ENCODE peak calls at places on chromosomes 4 and X, in eight cellular contexts. One of them, this sample, is unnamed.

GRCh38 chr4:24753519-24753918 is 41.9 kb upstream of the SOD3 start:
- DNase-seq in fibroblast of lung: no peak
- DNase-seq in upper lobe of left lung: no peak
- DNase-seq in fibroblast of mammary gland: peak
- DNase-seq in psoas muscle: no peak
- DNase-seq in cardiac muscle cell: no peak
- DNase-seq in hepatocyte: no peak
- DNase-seq in OCI-LY7: no peak
- DNase-seq in this sample: no peak

GRCh38 chr4:74408639-74409038 is 36.3 kb upstream of the AREG start:
- DNase-seq in fibroblast of lung: no peak
- DNase-seq in upper lobe of left lung: no peak
- DNase-seq in fibroblast of mammary gland: peak
- DNase-seq in psoas muscle: no peak
- DNase-seq in cardiac muscle cell: no peak
- DNase-seq in hepatocyte: no peak
- DNase-seq in OCI-LY7: no peak
- DNase-seq in this sample: no peak

GRCh38 chrX:74492720-74493201 is 71.5 kb downstream of the SLC16A2 start:
- DNase-seq in fibroblast of lung: no peak
- DNase-seq in upper lobe of left lung: no peak
- DNase-seq in fibroblast of mammary gland: peak
- DNase-seq in psoas muscle: no peak
- DNase-seq in cardiac muscle cell: peak
- DNase-seq in hepatocyte: no peak
- DNase-seq in OCI-LY7: peak
- DNase-seq in this sample: no peak

GRCh38 chr4:186266699-186267467 is 894 bp downstream of the F11 start:
- DNase-seq in fibroblast of lung: peak
- DNase-seq in upper lobe of left lung: peak
- DNase-seq in fibroblast of mammary gland: no peak
- DNase-seq in psoas muscle: no peak
- DNase-seq in cardiac muscle cell: peak
- DNase-seq in hepatocyte: peak
- DNase-seq in OCI-LY7: no peak
- DNase-seq in this sample: no peak

GRCh38 chrX:1059576-1060561 is 152.6 kb downstream of the CRLF2 start:
- DNase-seq in fibroblast of lung: no peak
- DNase-seq in upper lobe of left lung: no peak
- DNase-seq in fibroblast of mammary gland: no peak
- DNase-seq in psoas muscle: no peak
- DNase-seq in cardiac muscle cell: no peak
- DNase-seq in hepatocyte: no peak
- DNase-seq in OCI-LY7: no peak
- DNase-seq in this sample: peak

GRCh38 chrX:10749113-10749512 is 128.7 kb upstream of the MID1 start:
- DNase-seq in fibroblast of lung: no peak
- DNase-seq in upper lobe of left lung: no peak
- DNase-seq in fibroblast of mammary gland: peak
- DNase-seq in psoas muscle: no peak
- DNase-seq in cardiac muscle cell: no peak
- DNase-seq in hepatocyte: no peak
- DNase-seq in OCI-LY7: no peak
- DNase-seq in this sample: no peak

GRCh38 chr4:118005883-118006282 is 28.4 kb upstream of the NDST3 start:
- DNase-seq in fibroblast of lung: no peak
- DNase-seq in upper lobe of left lung: no peak
- DNase-seq in fibroblast of mammary gland: no peak
- DNase-seq in psoas muscle: no peak
- DNase-seq in cardiac muscle cell: peak
- DNase-seq in hepatocyte: no peak
- DNase-seq in OCI-LY7: no peak
- DNase-seq in this sample: no peak

GRCh38 chr4:4614925-4615678 is 73.3 kb upstream of the STX18 start:
- DNase-seq in fibroblast of lung: peak
- DNase-seq in upper lobe of left lung: no peak
- DNase-seq in fibroblast of mammary gland: peak
- DNase-seq in psoas muscle: no peak
- DNase-seq in cardiac muscle cell: no peak
- DNase-seq in hepatocyte: peak
- DNase-seq in OCI-LY7: no peak
- DNase-seq in this sample: no peak

GRCh38 chr4:73341454-73341853 is 62.6 kb upstream of the ALB start:
- DNase-seq in fibroblast of lung: peak
- DNase-seq in upper lobe of left lung: no peak
- DNase-seq in fibroblast of mammary gland: peak
- DNase-seq in psoas muscle: no peak
- DNase-seq in cardiac muscle cell: peak
- DNase-seq in hepatocyte: peak
- DNase-seq in OCI-LY7: peak
- DNase-seq in this sample: no peak

GRCh38 chr4:7226993-7227392 is 34.7 kb downstream of the SORCS2 start:
- DNase-seq in fibroblast of lung: no peak
- DNase-seq in upper lobe of left lung: no peak
- DNase-seq in fibroblast of mammary gland: no peak
- DNase-seq in psoas muscle: no peak
- DNase-seq in cardiac muscle cell: no peak
- DNase-seq in hepatocyte: no peak
- DNase-seq in OCI-LY7: no peak
- DNase-seq in this sample: no peak

GRCh38 chr4:73487233-73487632 is 5.7 kb downstream of the AFM start:
- DNase-seq in fibroblast of lung: no peak
- DNase-seq in upper lobe of left lung: no peak
- DNase-seq in fibroblast of mammary gland: no peak
- DNase-seq in psoas muscle: no peak
- DNase-seq in cardiac muscle cell: no peak
- DNase-seq in hepatocyte: no peak
- DNase-seq in OCI-LY7: no peak
- DNase-seq in this sample: no peak

GRCh38 chrX:120697053-120697452 is 67.2 kb upstream of the C1GALT1C1 start:
- DNase-seq in fibroblast of lung: no peak
- DNase-seq in upper lobe of left lung: no peak
- DNase-seq in fibroblast of mammary gland: no peak
- DNase-seq in psoas muscle: no peak
- DNase-seq in cardiac muscle cell: no peak
- DNase-seq in hepatocyte: no peak
- DNase-seq in OCI-LY7: peak
- DNase-seq in this sample: no peak

GRCh38 chr4:1244081-1244977 is 4.6 kb downstream of the CTBP1 start:
- DNase-seq in fibroblast of lung: no peak
- DNase-seq in upper lobe of left lung: peak
- DNase-seq in fibroblast of mammary gland: no peak
- DNase-seq in psoas muscle: peak
- DNase-seq in cardiac muscle cell: no peak
- DNase-seq in hepatocyte: peak
- DNase-seq in OCI-LY7: no peak
- DNase-seq in this sample: peak

GRCh38 chr4:187612211-187612780 is 383.3 kb upstream of the ZFP42 start:
- DNase-seq in fibroblast of lung: peak
- DNase-seq in upper lobe of left lung: no peak
- DNase-seq in fibroblast of mammary gland: peak
- DNase-seq in psoas muscle: no peak
- DNase-seq in cardiac muscle cell: no peak
- DNase-seq in hepatocyte: no peak
- DNase-seq in OCI-LY7: no peak
- DNase-seq in this sample: no peak

GRCh38 chrX:102339312-102340298 is 92.6 kb downstream of the NXF2 start:
- DNase-seq in fibroblast of lung: no peak
- DNase-seq in upper lobe of left lung: peak
- DNase-seq in fibroblast of mammary gland: no peak
- DNase-seq in psoas muscle: no peak
- DNase-seq in cardiac muscle cell: no peak
- DNase-seq in hepatocyte: no peak
- DNase-seq in OCI-LY7: no peak
- DNase-seq in this sample: no peak

GRCh38 chr4:85842540-85842939 is 367.6 kb downstream of the ARHGAP24 start:
- DNase-seq in fibroblast of lung: peak
- DNase-seq in upper lobe of left lung: no peak
- DNase-seq in fibroblast of mammary gland: peak
- DNase-seq in psoas muscle: no peak
- DNase-seq in cardiac muscle cell: no peak
- DNase-seq in hepatocyte: no peak
- DNase-seq in OCI-LY7: no peak
- DNase-seq in this sample: peak

GRCh38 chr4:20618729-20619128 is 81.5 kb upstream of the PACRGL start:
- DNase-seq in fibroblast of lung: no peak
- DNase-seq in upper lobe of left lung: no peak
- DNase-seq in fibroblast of mammary gland: no peak
- DNase-seq in psoas muscle: no peak
- DNase-seq in cardiac muscle cell: peak
- DNase-seq in hepatocyte: no peak
- DNase-seq in OCI-LY7: no peak
- DNase-seq in this sample: no peak

GRCh38 chr4:115090483-115091075 is 22.8 kb downstream of the NDST4 start:
- DNase-seq in fibroblast of lung: peak
- DNase-seq in upper lobe of left lung: no peak
- DNase-seq in fibroblast of mammary gland: peak
- DNase-seq in psoas muscle: no peak
- DNase-seq in cardiac muscle cell: peak
- DNase-seq in hepatocyte: peak
- DNase-seq in OCI-LY7: peak
- DNase-seq in this sample: no peak

DNA sequence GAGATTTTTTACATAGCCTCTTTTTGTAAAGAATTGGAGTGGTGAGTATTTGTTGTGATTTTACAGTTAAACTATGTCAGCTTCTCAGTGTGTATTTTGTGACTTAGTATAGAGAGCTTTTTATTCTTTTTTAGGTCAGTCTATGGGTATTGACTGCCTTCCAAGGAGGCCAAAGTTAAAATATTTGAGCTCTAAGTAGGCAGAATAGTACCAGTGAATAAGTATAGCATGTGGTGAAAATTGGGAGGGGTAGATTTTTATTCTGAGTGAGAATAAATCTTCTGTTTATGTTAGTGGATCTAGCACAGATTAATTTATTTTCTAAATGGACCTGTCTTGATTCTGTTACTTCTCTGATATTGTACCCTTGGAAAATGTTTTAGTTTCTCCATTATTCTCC is 37.5 kb downstream of the HERC3 start:
- DNase-seq in fibroblast of lung: peak
- DNase-seq in upper lobe of left lung: no peak
- DNase-seq in fibroblast of mammary gland: peak
- DNase-seq in psoas muscle: no peak
- DNase-seq in cardiac muscle cell: no peak
- DNase-seq in hepatocyte: no peak
- DNase-seq in OCI-LY7: no peak
- DNase-seq in this sample: no peak
- H3K4me3 ChIP-seq in fibroblast of lung: no peak
- H3K4me3 ChIP-seq in upper lobe of left lung: no peak
- H3K4me3 ChIP-seq in fibroblast of mammary gland: no peak
- H3K4me3 ChIP-seq in psoas muscle: no peak
- H3K4me3 ChIP-seq in cardiac muscle cell: no peak
- H3K4me3 ChIP-seq in hepatocyte: no peak
- H3K4me3 ChIP-seq in OCI-LY7: no peak
- H3K4me3 ChIP-seq in this sample: no peak

DNA sequence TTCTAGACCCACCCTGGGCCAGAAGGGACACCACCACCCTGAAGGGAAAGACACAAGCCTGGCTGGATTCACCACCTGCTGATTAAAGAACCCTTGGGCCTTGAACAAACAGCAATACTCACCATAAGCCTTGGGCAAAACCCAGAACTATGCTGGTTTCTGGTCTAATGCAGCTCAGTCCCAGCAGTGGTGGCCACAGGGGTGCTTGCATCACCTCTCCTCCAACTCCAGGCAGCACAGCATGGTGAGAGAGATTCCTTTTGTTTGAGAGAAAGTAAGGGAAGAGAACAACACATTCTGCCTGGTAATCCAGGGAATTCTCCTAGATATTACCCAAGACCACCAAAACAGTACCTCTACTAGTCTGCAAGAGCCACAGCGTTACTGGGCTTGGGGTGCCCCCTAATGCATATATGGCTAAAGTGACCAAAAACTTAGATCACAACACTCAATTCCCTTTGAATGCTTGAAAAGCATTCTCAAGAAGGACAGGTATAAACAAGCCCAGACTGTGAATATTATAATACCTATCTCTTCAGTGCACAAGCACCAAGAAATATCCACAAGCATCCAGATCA is 25.7 kb downstream of the RNF128 start:
- DNase-seq in fibroblast of lung: peak
- DNase-seq in upper lobe of left lung: no peak
- DNase-seq in fibroblast of mammary gland: peak
- DNase-seq in psoas muscle: no peak
- DNase-seq in cardiac muscle cell: peak
- DNase-seq in hepatocyte: no peak
- DNase-seq in OCI-LY7: peak
- DNase-seq in this sample: no peak
- TF ChIP-seq CTCF in fibroblast of lung: peak
- TF ChIP-seq CTCF in upper lobe of left lung: no peak
- TF ChIP-seq CTCF in fibroblast of mammary gland: peak
- TF ChIP-seq CTCF in psoas muscle: peak
- TF ChIP-seq CTCF in cardiac muscle cell: no peak
- TF ChIP-seq CTCF in hepatocyte: no peak
- TF ChIP-seq CTCF in OCI-LY7: peak
- TF ChIP-seq CTCF in this sample: no peak

DNA sequence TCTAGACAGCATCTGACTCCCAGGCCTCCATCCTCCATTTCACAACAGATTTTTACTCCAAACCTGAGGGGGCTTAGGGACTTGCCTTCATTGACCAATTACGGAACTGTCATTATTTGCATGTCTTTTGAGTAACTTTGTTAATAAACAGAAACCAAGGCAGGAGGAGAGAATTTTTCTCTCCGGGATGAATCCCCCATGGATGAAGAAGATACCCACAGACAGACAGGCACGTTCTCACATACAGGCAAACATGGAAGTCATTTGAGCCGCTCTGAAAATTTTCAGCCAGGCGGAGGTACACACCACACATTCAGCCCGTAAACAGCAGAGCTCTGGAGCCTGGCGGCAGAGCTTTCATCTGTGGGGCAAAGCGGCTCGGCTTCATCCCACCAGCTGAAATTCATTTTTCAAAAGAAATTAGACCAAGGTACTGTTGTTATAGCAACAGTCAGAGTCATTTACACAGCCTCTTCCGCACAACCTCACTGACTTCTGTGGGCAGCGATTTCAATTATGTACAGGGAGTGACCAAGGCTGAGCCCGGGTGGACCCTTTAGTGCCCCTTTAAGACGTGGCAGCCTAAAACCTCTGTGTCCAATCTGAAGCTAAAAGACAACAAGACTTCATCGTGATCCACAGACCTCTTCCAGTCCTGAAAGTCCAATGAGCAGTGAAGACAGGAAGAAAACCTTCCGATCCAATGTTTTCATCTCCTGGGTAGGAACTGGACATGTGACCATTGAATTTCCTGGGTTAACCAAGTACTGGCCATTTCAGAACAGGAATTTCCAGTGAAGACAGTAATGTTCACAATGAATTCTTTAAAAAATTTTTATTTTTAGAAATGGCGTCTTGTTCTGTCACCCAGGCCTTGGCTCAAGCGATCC is 237.0 kb downstream of the MGST2 start:
- DNase-seq in fibroblast of lung: peak
- DNase-seq in upper lobe of left lung: no peak
- DNase-seq in fibroblast of mammary gland: peak
- DNase-seq in psoas muscle: no peak
- DNase-seq in cardiac muscle cell: no peak
- DNase-seq in hepatocyte: no peak
- DNase-seq in OCI-LY7: no peak
- DNase-seq in this sample: no peak
- H3K4me3 ChIP-seq in fibroblast of lung: peak
- H3K4me3 ChIP-seq in upper lobe of left lung: peak
- H3K4me3 ChIP-seq in fibroblast of mammary gland: peak
- H3K4me3 ChIP-seq in psoas muscle: peak
- H3K4me3 ChIP-seq in cardiac muscle cell: no peak
- H3K4me3 ChIP-seq in hepatocyte: no peak
- H3K4me3 ChIP-seq in OCI-LY7: no peak
- H3K4me3 ChIP-seq in this sample: peak

GRCh38 chr4:2942037-2942531 is 21.1 kb downstream of the NOP14 start:
- DNase-seq in fibroblast of lung: no peak
- DNase-seq in upper lobe of left lung: no peak
- DNase-seq in fibroblast of mammary gland: no peak
- DNase-seq in psoas muscle: no peak
- DNase-seq in cardiac muscle cell: no peak
- DNase-seq in hepatocyte: no peak
- DNase-seq in OCI-LY7: no peak
- DNase-seq in this sample: no peak
- TF ChIP-seq CTCF in fibroblast of lung: no peak
- TF ChIP-seq CTCF in upper lobe of left lung: no peak
- TF ChIP-seq CTCF in fibroblast of mammary gland: no peak
- TF ChIP-seq CTCF in psoas muscle: no peak
- TF ChIP-seq CTCF in cardiac muscle cell: no peak
- TF ChIP-seq CTCF in hepatocyte: no peak
- TF ChIP-seq CTCF in OCI-LY7: no peak
- TF ChIP-seq CTCF in this sample: no peak

This sample was measured in tibial artery.